ENCODE peak calls at places on chromosomes 7 and 10, in ten cellular contexts. N is activated B cell treated with CpG ODN at 0.5 μM for 24 hours, G is cardiac fibroblast, W is fibroblast of lung, E is GM06990, L is lower lobe of right lung, D is heart right ventricle, M is B cell, C is neural crest cell, I is PC-9. P is an unnamed sample.

GRCh38 chr10:79346388-79347225 is 662 bp upstream of the PPIF start:
- DNase-seq in C (no peak), M (no peak), D (no peak), G (no peak), E (no peak), L (no peak), I (no peak), N (no peak), W (no peak), P (no peak)

GRCh38 chr7:17408245-17408903 is 109.9 kb downstream of the AHR start:
- DNase-seq in L (peak), G (peak), W (peak), I (peak), C (no peak), D (no peak), E (no peak), M (no peak), N (no peak), P (peak)

GRCh38 chr10:92692085-92692671 is 2.4 kb downstream of the HHEX start:
- DNase-seq in N (peak), G (no peak), C (peak), I (no peak), W (no peak), M (no peak), D (peak), E (peak), L (no peak), P (no peak)

GRCh38 chr10:129727495-129727894 is 236.6 kb downstream of the EBF3 start:
- DNase-seq in N (no peak), I (no peak), W (no peak), M (no peak), L (no peak), G (no peak), D (no peak), E (no peak), C (no peak), P (no peak)

GRCh38 chr10:43235070-43235900 is 31.6 kb downstream of the RASGEF1A start:
- DNase-seq in D (no peak), W (no peak), L (peak), G (no peak), N (no peak), E (no peak), I (peak), C (no peak), M (peak), P (no peak)

GRCh38 chr10:119197921-119198320 is 9.4 kb upstream of the GRK5 start:
- DNase-seq in L (no peak), W (peak), I (no peak), C (no peak), E (no peak), N (no peak), M (no peak), D (no peak), G (peak), P (no peak)

GRCh38 chr10:11450427-11450826 is 161.0 kb downstream of the USP6NL start:
- DNase-seq in G (no peak), W (no peak), I (no peak), N (no peak), L (no peak), M (no peak), C (no peak), E (no peak), D (no peak), P (no peak)

GRCh38 chr10:71252195-71252594 is 39.8 kb downstream of the UNC5B start:
- DNase-seq in L (peak), E (no peak), I (peak), M (no peak), D (no peak), N (no peak), C (no peak), W (no peak), G (no peak), P (no peak)

GRCh38 chr10:123995461-123996131 is 97.8 kb downstream of the CHST15 start:
- DNase-seq in M (peak), N (peak), L (peak), I (peak), E (peak), C (peak), D (peak), W (peak), G (peak), P (no peak)

GRCh38 chr10:7697304-7697822 is 5.8 kb upstream of the ITIH2 start:
- DNase-seq in E (no peak), C (no peak), N (no peak), W (no peak), M (no peak), G (no peak), L (no peak), I (no peak), D (no peak), P (no peak)

GRCh38 chr7:93298671-93299070 is 66.5 kb downstream of the VPS50 start:
- DNase-seq in D (no peak), M (no peak), L (no peak), E (no peak), W (peak), N (no peak), C (no peak), G (peak), I (no peak), P (no peak)

GRCh38 chr7:89312561-89312960 is 517.0 kb upstream of the TEX47 start:
- DNase-seq in N (no peak), M (no peak), D (no peak), W (no peak), L (no peak), E (no peak), G (no peak), C (no peak), I (peak), P (no peak)

GRCh38 chr10:128626397-128627060 is 500.3 kb upstream of the MKI67 start:
- DNase-seq in G (no peak), W (no peak), N (no peak), L (no peak), D (no peak), M (no peak), C (no peak), E (no peak), I (no peak), P (no peak)

GRCh38 chr7:127736511-127736910 is 84.5 kb downstream of the SND1 start:
- DNase-seq in G (no peak), I (no peak), C (no peak), W (no peak), N (no peak), E (no peak), M (no peak), D (no peak), L (no peak), P (no peak)

GRCh38 chr7:127741764-127742375 is 89.9 kb downstream of the SND1 start:
- DNase-seq in W (no peak), M (no peak), I (no peak), E (no peak), N (no peak), D (no peak), L (no peak), C (no peak), G (peak), P (no peak)

GRCh38 chr7:127733976-127734375 is 82.0 kb downstream of the SND1 start:
- DNase-seq in W (peak), G (peak), L (no peak), D (no peak), M (no peak), I (no peak), E (no peak), N (no peak), C (no peak), P (no peak)

GRCh38 chr7:127738859-127739258 is 86.9 kb downstream of the SND1 start:
- DNase-seq in M (no peak), E (no peak), D (no peak), L (no peak), G (no peak), I (no peak), C (no peak), W (no peak), N (no peak), P (no peak)
- TF ChIP-seq CTCF in M (no peak), E (no peak), D (no peak), L (no peak), G (no peak), I (no peak), C (no peak), W (no peak), N (no peak), P (no peak)

DNA sequence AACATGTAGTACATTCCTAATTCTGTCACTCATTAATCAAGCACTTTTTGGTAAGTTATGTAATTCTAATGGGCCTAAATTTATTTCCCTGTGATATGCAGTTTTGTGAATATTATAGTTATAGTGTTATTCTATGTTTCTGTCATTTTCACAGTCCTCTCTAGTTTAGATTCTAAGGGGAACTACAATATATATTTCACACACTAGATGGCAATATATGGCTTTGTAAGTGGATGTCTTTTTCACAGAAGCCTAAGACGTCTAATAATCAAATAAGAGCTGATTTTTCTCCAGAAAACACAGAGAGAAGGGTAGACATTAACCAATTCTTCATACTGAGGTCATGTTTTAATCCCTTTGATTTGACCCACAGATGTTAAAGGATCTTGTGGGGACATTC is 18.0 kb downstream of the RNLS start:
- DNase-seq in C (no peak), N (no peak), G (peak), D (no peak), E (peak), I (no peak), L (no peak), W (peak), M (no peak), P (no peak)
- TF ChIP-seq CTCF in C (peak), N (no peak), G (peak), D (peak), E (peak), I (peak), L (peak), W (no peak), M (peak), P (peak)

GRCh38 chr10:77574436-77574835 is 63.2 kb downstream of the KCNMA1 start:
- DNase-seq in N (no peak), M (no peak), E (no peak), G (no peak), I (no peak), L (no peak), D (no peak), C (no peak), W (no peak), P (no peak)
- TF ChIP-seq CTCF in N (no peak), M (no peak), E (no peak), G (no peak), I (peak), L (no peak), D (no peak), C (peak), W (no peak), P (peak)

DNA sequence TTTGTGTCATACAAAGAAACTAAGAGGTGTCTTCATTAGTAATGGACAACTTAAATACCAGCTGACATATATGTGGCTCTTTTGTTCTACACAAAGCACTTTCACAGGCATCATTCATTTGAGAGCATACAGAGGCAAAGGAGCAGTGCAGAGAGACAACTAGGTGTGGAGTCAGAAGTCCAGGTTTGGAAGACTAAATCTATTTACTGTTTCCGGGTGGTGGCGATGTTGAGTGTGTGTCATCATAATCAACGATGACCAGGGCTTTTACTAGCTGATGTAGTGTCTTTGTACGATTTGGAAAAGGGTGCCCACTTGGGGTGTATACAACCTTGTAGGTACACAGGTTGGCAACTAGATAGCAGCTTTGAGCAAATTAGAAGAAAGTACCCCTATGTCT is 195.5 kb upstream of the CCDC6 start:
- DNase-seq in D (no peak), M (no peak), G (no peak), W (no peak), N (no peak), L (no peak), E (no peak), I (no peak), C (no peak), P (no peak)
- TF ChIP-seq CTCF in D (no peak), M (no peak), G (no peak), W (no peak), N (no peak), L (no peak), E (no peak), I (no peak), C (no peak), P (no peak)

GRCh38 chr7:99459087-99459486 is 6.9 kb downstream of the ATP5MF start:
- DNase-seq in C (no peak), D (no peak), M (no peak), W (no peak), N (no peak), G (peak), L (no peak), I (no peak), E (no peak), P (no peak)
- TF ChIP-seq CTCF in C (peak), D (peak), M (peak), W (peak), N (no peak), G (peak), L (no peak), I (peak), E (peak), P (peak)

GRCh38 chr10:17183110-17183509 is 18.4 kb downstream of the TRDMT1 start:
- DNase-seq in M (no peak), N (no peak), E (no peak), C (no peak), D (no peak), I (no peak), L (no peak), G (no peak), W (no peak), P (no peak)
- TF ChIP-seq CTCF in M (peak), N (no peak), E (peak), C (peak), D (no peak), I (no peak), L (no peak), G (peak), W (no peak), P (peak)

P was measured in thoracic aorta.